ENCODE peak calls at places on chromosome 20, in four cellular contexts. W is WTC11, I is H1, M is SK-N-SH. F is an unnamed sample.

GRCh38 chr20:11646359-11646758 is 271.3 kb upstream of the BTBD3 start:
- DNase-seq in W (peak; percentile 15), M (no peak), I (no peak), F (no peak)

GRCh38 chr20:39433461-39433860 is 471.3 kb downstream of the DHX35 start:
- DNase-seq in M (no peak), W (no peak), I (no peak), F (no peak)

GRCh38 chr20:19789009-19789408 is 31.0 kb downstream of the RIN2 start:
- DNase-seq in W (no peak), I (no peak), M (no peak), F (no peak)

GRCh38 chr20:14724465-14724864 is 387.1 kb upstream of the FLRT3 start:
- DNase-seq in M (no peak), I (no peak), W (no peak), F (no peak)

GRCh38 chr20:49349678-49350077 is 71.8 kb upstream of the ZNFX1 start:
- DNase-seq in M (no peak), I (no peak), W (no peak), F (no peak)

GRCh38 chr20:5362771-5363170 is 46.0 kb upstream of the PROKR2 start:
- DNase-seq in W (no peak), I (no peak), M (no peak), F (no peak)

GRCh38 chr20:46962452-46963195 is 68.0 kb downstream of the EYA2 start:
- DNase-seq in M (no peak), W (no peak), I (no peak), F (no peak)

GRCh38 chr20:51010043-51010365 is 12.9 kb downstream of the KCNG1 start:
- DNase-seq in W (no peak), M (no peak), I (no peak), F (no peak)

GRCh38 chr20:54680439-54680838 is 205.0 kb downstream of the DOK5 start:
- DNase-seq in W (no peak), M (no peak), I (no peak), F (no peak)

GRCh38 chr20:18738888-18739287 is 74.7 kb upstream of the SCP2D1 start:
- DNase-seq in W (no peak), I (no peak), M (no peak), F (no peak)

GRCh38 chr20:48275737-48276342 is 490.6 kb upstream of the SULF2 start:
- DNase-seq in M (peak; percentile 16), W (no peak), I (no peak), F (no peak)

GRCh38 chr20:6956574-6956973 is 189.1 kb downstream of the BMP2 start:
- DNase-seq in I (no peak), W (no peak), M (no peak), F (no peak)
- TF ChIP-seq TEAD4 in I (no peak), W (no peak), M (no peak), F (no peak)

DNA sequence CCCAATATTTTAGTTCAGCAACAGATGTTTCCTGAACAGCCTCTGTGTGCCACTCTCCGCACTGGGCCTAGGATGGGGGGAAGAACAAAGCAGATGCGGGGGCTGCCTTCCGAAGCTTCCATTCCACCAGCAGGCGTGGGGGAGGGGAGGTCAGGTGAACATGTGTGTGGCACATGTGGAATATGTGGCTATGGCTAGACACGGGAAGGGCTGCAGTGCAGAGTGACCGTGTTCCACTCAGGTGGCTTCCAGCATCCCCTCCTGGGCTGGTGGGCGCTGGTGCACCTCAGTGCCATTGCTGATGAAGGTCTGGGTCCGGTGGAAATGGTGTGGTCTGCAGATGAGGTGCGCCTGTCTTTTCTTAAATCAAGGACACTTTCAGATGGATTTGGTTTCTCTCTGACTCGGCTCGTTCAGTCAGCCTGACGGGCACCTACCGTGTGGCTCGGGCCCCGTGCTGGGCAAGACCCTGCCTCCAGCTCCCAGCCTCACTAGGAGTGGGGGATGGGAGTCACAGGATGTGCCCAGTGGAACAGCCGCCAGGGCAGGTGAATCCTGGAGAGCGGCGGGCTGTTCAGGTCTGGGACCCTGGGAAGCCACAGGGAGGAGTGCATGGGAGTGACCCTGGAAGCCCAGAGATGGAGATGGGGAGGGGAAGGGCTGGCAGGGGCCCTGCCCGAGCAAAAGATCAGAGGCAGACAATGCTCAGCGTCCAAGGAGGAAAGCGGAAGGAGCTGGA is 111.0 kb downstream of the SYCP2 start:
- DNase-seq in M (peak; percentile 35), W (no peak), I (peak; percentile 41), F (no peak)
- TF ChIP-seq TEAD4 in M (no peak), W (no peak), I (no peak), F (no peak)

DNA sequence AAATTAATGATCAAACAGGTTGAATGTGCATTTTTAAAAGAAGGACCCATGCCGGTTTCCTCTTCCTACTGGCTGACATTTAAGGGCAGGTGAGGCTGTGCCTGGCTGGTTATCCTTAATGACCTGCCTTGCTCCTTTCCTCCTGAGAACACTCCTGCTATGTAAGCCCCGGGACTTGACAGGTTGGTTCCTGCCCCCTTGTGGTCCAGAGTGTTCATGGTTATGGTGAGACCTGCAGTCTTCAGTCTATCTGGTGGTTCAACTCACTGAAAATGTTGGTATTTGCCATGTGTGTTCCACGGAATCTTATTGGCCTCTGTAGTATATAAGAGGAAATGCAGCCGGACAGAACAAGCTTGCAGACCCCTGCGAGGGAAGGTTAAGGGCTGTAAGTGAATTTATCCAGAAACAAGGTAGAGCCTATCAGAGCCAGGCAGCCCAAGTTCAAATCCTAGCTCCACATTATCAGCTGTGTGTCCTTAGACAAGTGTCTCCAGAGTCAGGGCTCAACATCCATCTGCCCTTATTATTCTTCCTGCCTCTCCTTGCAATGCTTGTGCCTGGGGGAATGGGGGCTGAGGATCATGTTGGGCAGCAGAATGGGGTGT is 5.2 kb upstream of the BPIFA3 start:
- DNase-seq in W (peak; percentile 75), I (peak; percentile 64), M (peak; percentile 56), F (peak; percentile 68)
- TF ChIP-seq TEAD4 in W (no peak), I (no peak), M (no peak), F (no peak)

GRCh38 chr20:3705491-3705969 is 6.9 kb downstream of the SIGLEC1 start:
- DNase-seq in I (no peak), M (no peak), W (no peak), F (no peak)

GRCh38 chr20:3710027-3710426 is 2.4 kb downstream of the SIGLEC1 start:
- DNase-seq in W (no peak), I (no peak), M (no peak), F (peak; percentile 20)

GRCh38 chr20:3706774-3707507 is 5.5 kb downstream of the SIGLEC1 start:
- DNase-seq in I (no peak), M (no peak), W (no peak), F (no peak)

GRCh38 chr20:3705970-3706739 is 6.2 kb downstream of the SIGLEC1 start:
- DNase-seq in I (no peak), W (no peak), M (no peak), F (no peak)

GRCh38 chr20:3707508-3707899 is 4.9 kb downstream of the SIGLEC1 start:
- DNase-seq in I (no peak), W (no peak), M (no peak), F (no peak)
- TF ChIP-seq TEAD4 in I (no peak), W (no peak), M (no peak), F (no peak)

GRCh38 chr20:62122659-62123449 is 579 bp downstream of the LSM14B start:
- DNase-seq in M (peak; percentile 78), I (no peak), W (no peak), F (peak; percentile 50)
- TF ChIP-seq TEAD4 in M (no peak), I (no peak), W (no peak), F (no peak)

DNA sequence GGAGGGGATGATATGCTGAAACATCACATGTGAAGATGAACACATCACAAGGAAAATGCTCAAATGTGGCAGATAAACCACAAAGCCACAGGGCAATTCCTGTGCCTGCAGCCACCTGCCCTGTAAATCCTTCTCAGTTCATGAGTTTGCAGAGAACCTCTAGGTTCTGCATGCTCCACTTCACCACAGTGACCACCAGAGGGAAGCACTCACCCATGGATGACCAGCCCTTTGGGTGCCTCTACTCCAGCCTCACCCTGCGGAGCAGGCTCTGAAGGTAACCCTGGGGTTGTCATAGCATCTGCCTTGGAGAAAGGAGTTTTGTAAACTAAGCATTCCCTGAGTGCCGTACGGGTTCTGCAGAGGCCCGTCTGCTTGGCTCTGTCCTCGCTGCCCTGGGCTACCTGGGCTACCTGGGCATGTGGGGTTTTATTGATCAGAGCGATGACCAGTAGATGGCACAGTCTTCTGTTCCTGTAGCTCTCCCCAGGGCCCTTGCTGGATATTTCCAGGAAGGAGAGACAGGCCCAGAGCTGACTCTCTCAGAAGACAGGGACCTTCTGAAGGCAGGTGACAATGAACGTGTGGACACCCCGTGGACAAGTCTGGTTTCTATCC is 31.7 kb upstream of the CST1 start:
- DNase-seq in M (peak; percentile 12), W (no peak), I (peak; percentile 83), F (peak; percentile 33)
- TF ChIP-seq TEAD4 in M (no peak), W (no peak), I (no peak), F (no peak)

GRCh38 chr20:17611290-17611539 is 41.3 kb downstream of the DSTN start:
- DNase-seq in I (no peak), M (no peak), W (no peak), F (no peak)

GRCh38 chr20:17610566-17611289 is 40.9 kb downstream of the DSTN start:
- DNase-seq in M (peak; percentile 15), W (no peak), I (no peak), F (no peak)

GRCh38 chr20:17612287-17612974 is 42.6 kb downstream of the DSTN start:
- DNase-seq in M (peak; percentile 3), W (no peak), I (peak; percentile 49), F (no peak)

GRCh38 chr20:17612975-17613327 is 43.1 kb downstream of the DSTN start:
- DNase-seq in I (no peak), M (peak; percentile 3), W (no peak), F (no peak)

DNA sequence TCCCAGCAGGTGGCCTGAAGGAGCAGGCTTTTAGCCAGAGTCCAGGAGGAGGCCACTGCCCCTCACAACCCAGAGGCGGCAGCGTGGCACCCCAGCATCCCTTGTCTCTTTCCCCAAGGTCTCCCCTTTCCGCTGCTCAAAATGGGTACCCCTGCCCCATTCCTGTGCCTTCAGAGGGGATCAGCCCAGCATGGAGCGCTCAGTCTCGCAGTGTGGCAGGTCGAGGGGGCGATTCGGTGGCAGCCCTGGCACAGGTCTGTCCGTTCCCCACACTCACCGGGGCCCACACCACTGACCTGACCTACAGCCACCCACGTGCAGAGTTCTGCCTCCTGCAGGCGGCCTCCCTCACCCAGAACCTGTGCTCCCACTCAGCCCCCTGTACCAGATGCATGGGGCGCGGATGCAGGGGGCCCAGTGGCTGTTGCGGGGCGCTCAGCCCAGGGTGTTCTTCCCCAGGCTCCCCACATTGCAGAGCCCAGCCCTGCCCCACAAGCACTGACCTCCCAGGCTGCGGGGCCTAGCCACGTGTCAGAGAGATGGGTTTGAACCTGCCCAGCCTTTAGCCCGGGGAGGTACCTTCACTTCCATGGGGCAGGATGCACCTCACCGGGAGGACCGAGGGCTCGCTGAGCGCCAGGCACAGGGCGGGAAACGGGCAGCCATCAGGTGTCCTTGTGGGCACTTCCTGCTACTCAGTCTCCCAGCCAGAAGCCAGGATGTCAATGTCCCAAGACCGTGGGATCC is 41.8 kb downstream of the DSTN start:
- DNase-seq in M (peak; percentile 43), I (peak; percentile 70), W (peak; percentile 61), F (no peak)
- TF ChIP-seq TEAD4 in M (no peak), I (no peak), W (no peak), F (no peak)

DNA sequence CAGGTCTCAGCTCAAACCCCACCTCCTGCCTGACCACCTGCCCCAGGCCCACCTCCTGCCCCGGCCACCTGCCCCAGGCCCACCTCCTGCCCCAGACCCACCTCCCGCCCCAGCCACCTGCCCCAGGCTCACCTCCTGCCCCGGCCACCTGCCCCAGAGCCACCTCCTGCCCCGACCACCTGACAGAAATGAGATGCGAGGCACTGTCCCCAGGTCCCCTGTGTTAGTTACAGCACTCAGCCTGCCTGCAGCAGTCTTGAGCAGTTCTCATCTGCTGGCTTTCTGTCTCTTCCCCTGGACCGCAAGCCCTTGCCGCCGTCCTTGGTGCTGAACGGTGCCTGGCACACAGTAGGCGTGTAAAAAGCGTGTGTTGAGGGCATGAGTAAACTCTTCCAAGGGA is 79.5 kb downstream of the CDH4 start:
- DNase-seq in M (peak; percentile 32), W (no peak), I (no peak), F (no peak)
- TF ChIP-seq TEAD4 in M (no peak), W (no peak), I (no peak), F (no peak)

F was measured in K562.